ENCODE peak calls at places on chromosomes 13 and 19, in ten cellular contexts. G is aorta; R is ovary; Y is breast epithelium; L is lower leg skin; S is choroid plexus epithelial cell; C is Peyer's patch; Z is kidney epithelial cell; F is AG04450; D is CD8-positive, alpha-beta memory T cell. P is an unnamed sample.

GRCh38 chr13:25847635-25848616 is 203.9 kb downstream of the SHISA2 start:
- DNase-seq in S (no peak), L (no peak), R (no peak), F (no peak), C (no peak), D (no peak), Y (no peak), G (no peak), Z (no peak), P (no peak)

GRCh38 chr13:113162783-113163685 is 4.6 kb downstream of the PROZ start:
- DNase-seq in S (no peak), L (no peak), Y (peak), R (no peak), D (no peak), C (no peak), F (no peak), G (no peak), Z (no peak), P (no peak)

GRCh38 chr13:57264965-57265364 is 98.0 kb downstream of the PRR20E start:
- DNase-seq in S (no peak), C (no peak), G (no peak), F (no peak), Y (no peak), L (no peak), R (no peak), D (no peak), Z (no peak), P (no peak)

GRCh38 chr19:343941-344624 is 513 bp downstream of the MIER2 start:
- DNase-seq in D (no peak), C (no peak), Z (no peak), G (peak), F (no peak), L (no peak), Y (no peak), S (peak), R (peak), P (no peak)

GRCh38 chr13:41813426-41813825 is 147.5 kb downstream of the VWA8 start:
- DNase-seq in D (no peak), C (no peak), R (no peak), L (no peak), F (peak), S (peak), Y (no peak), G (no peak), Z (no peak), P (no peak)

GRCh38 chr19:10207026-10207425 is 12.3 kb upstream of the DNMT1 start:
- DNase-seq in Y (no peak), Z (no peak), C (no peak), G (no peak), F (no peak), R (no peak), D (no peak), L (no peak), S (no peak), P (no peak)

GRCh38 chr19:45972081-45972943 is 1.4 kb downstream of the NOVA2 start:
- DNase-seq in Y (no peak), D (peak), S (no peak), L (no peak), F (no peak), C (no peak), Z (no peak), G (no peak), R (no peak), P (no peak)

GRCh38 chr19:44737238-44738160 is 11.0 kb upstream of the BCL3 start:
- DNase-seq in S (peak), L (no peak), R (peak), Z (no peak), F (no peak), Y (no peak), G (no peak), D (no peak), C (no peak), P (peak)

GRCh38 chr19:19488041-19488874 is 27.1 kb downstream of the TSSK6 start:
- DNase-seq in G (no peak), S (no peak), D (peak), Y (no peak), Z (no peak), C (no peak), L (no peak), F (no peak), R (no peak), P (no peak)

GRCh38 chr13:76019421-76020044 is 383.4 kb downstream of the LMO7 start:
- DNase-seq in Z (no peak), R (no peak), S (no peak), F (no peak), Y (no peak), C (no peak), L (no peak), D (no peak), G (no peak), P (no peak)

GRCh38 chr19:2970201-2970838 is 7.0 kb upstream of the TLE6 start:
- DNase-seq in S (peak), C (no peak), L (no peak), Y (no peak), Z (no peak), F (no peak), G (no peak), R (no peak), D (no peak), P (no peak)

GRCh38 chr13:51845574-51846318 is 769 bp upstream of the TMEM272 start:
- DNase-seq in Y (no peak), S (no peak), F (no peak), L (no peak), R (no peak), D (no peak), G (no peak), C (no peak), Z (no peak), P (no peak)

GRCh38 chr19:55146648-55147218 is 2.3 kb downstream of the TNNT1 start:
- DNase-seq in G (no peak), Z (no peak), F (no peak), L (no peak), C (no peak), R (no peak), Y (no peak), S (no peak), D (no peak), P (no peak)

GRCh38 chr19:570315-570714 is 2.1 kb upstream of the BSG start:
- DNase-seq in G (no peak), Z (no peak), F (no peak), D (peak), S (no peak), R (no peak), Y (no peak), C (no peak), L (no peak), P (no peak)

GRCh38 chr13:60379837-60380236 is 17.2 kb upstream of the TDRD3 start:
- DNase-seq in G (no peak), L (no peak), F (no peak), Y (no peak), Z (no peak), S (no peak), R (no peak), D (no peak), C (no peak), P (no peak)

GRCh38 chr13:111893607-111894443 is 173.1 kb upstream of the SOX1 start:
- DNase-seq in C (peak), S (no peak), L (peak), D (no peak), G (peak), Y (no peak), R (no peak), F (no peak), Z (no peak), P (no peak)

GRCh38 chr13:89458456-89458855 is 1787.3 kb downstream of the SLITRK5 start:
- DNase-seq in Z (no peak), L (no peak), Y (no peak), C (no peak), S (peak), R (no peak), F (no peak), D (no peak), G (no peak), P (no peak)

GRCh38 chr13:19845758-19846157 is 17.7 kb downstream of the ZMYM5 start:
- DNase-seq in C (no peak), F (peak), S (peak), L (no peak), Y (no peak), G (no peak), D (no peak), Z (peak), R (peak), P (peak)

GRCh38 chr13:112711528-112712265 is 21.9 kb downstream of the ATP11A start:
- DNase-seq in G (peak), Y (peak), F (peak), S (peak), D (no peak), L (peak), C (peak), Z (peak), R (peak), P (peak)

GRCh38 chr13:98664047-98664446 is 87.1 kb upstream of the STK24 start:
- DNase-seq in C (no peak), D (no peak), L (peak), S (peak), Z (peak), R (no peak), Y (no peak), G (no peak), F (no peak), P (no peak)

GRCh38 chr19:1315470-1316166 is 29.9 kb downstream of the EFNA2 start:
- DNase-seq in R (peak), D (no peak), G (no peak), F (no peak), S (peak), Z (no peak), C (peak), Y (peak), L (no peak), P (no peak)

GRCh38 chr19:12696366-12697335 is at the start of gene FBXW9:
- DNase-seq in C (peak), Z (peak), R (peak), L (peak), D (peak), G (peak), Y (peak), S (peak), F (peak), P (peak)

GRCh38 chr13:109706015-109706715 is 80.2 kb downstream of the IRS2 start:
- DNase-seq in L (no peak), C (no peak), F (no peak), R (no peak), G (no peak), Y (no peak), S (no peak), Z (no peak), D (no peak), P (no peak)

GRCh38 chr13:82245860-82246259 is 1636.4 kb downstream of the SLITRK1 start:
- DNase-seq in Z (no peak), C (no peak), L (no peak), F (no peak), R (no peak), D (no peak), Y (no peak), G (no peak), S (no peak), P (no peak)

GRCh38 chr13:71864981-71865857 is 1.8 kb downstream of the DACH1 start:
- DNase-seq in G (peak), C (peak), L (peak), Z (no peak), R (no peak), Y (no peak), F (no peak), D (no peak), S (no peak), P (no peak)

GRCh38 chr19:17688853-17689595 is 870 bp upstream of the UNC13A start:
- DNase-seq in Y (no peak), Z (no peak), D (no peak), S (no peak), G (no peak), C (no peak), L (no peak), F (no peak), R (no peak), P (no peak)
- H3K4me3 ChIP-seq in Y (no peak), Z (no peak), D (no peak), S (no peak), G (no peak), C (no peak), L (no peak), F (no peak), R (no peak), P (no peak)

GRCh38 chr13:94712812-94713555 is 639 bp upstream of the SOX21 start:
- DNase-seq in S (peak), C (no peak), F (no peak), D (no peak), Y (no peak), L (no peak), Z (peak), R (no peak), G (no peak), P (peak)

GRCh38 chr13:94711561-94712286 is 621 bp downstream of the SOX21 start:
- DNase-seq in R (no peak), D (no peak), G (no peak), Z (no peak), L (no peak), C (no peak), S (peak), F (no peak), Y (no peak), P (no peak)

GRCh38 chr13:94710881-94711560 is 1.3 kb downstream of the SOX21 start:
- DNase-seq in C (no peak), L (no peak), G (no peak), R (no peak), F (no peak), Z (no peak), S (no peak), D (no peak), Y (no peak), P (no peak)

GRCh38 chr13:94713556-94714182 is 1.3 kb upstream of the SOX21 start:
- DNase-seq in G (no peak), L (no peak), F (no peak), C (no peak), D (no peak), S (no peak), R (no peak), Z (no peak), Y (no peak), P (no peak)

DNA sequence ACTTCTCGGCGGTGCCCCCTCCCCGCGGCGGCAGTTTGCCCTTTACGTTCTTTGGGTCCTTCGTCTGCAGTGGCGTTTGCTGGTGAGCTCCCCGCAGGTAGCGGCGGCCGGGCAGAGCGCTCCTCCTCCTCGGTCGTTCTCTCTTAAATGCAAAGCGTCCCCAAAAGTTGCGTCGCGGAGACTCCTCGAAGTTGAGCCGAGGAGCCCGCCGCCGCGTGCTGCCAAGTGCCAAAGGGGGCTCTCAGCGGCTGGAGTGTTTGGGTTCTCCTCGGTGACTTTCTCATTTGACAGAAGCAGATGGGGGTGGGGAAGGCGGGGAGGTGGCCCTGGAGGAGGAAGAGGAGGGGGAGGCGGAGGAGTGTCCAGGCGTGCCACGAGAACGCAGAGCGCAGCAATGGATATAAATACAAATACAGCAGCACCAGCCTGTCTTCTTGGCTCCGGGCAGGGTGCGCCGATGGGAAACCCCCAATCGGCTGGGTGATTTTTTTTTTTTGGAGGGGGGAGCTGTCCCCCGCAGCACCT is at the start of gene SOX21:
- DNase-seq in G (no peak), D (no peak), F (no peak), Y (no peak), C (no peak), L (peak), R (no peak), S (no peak), Z (no peak), P (no peak)
- H3K4me3 ChIP-seq in G (peak), D (no peak), F (no peak), Y (peak), C (peak), L (peak), R (peak), S (no peak), Z (no peak), P (peak)

DNA sequence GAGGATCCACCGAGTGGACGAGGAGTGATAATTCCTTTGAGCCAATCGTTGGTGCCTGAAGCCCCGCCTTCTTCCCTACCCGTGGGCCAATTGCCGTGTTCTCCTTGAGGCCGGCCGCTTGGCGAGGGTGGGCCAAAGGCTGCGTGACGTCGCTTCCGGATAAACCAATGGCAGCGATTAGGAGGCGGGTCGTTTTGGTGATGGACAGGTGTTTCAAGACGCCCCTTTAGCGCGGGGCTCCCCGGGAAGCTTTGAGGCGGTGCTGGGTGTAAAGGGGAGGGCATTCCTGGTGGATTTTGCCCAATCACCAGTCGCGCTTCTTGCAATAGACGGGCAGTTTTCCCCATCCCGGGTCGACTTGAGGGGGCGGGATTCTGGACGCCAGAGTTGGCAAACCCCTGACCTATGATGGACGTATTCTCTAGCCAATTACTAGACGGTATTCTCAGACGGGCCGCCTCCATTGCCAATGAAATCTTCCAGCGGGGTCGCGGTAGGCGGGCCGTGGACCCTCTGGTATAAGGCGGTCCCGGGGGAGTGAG is 310 bp upstream of the PRMT1 start:
- DNase-seq in S (peak), L (peak), C (peak), F (peak), R (peak), D (peak), G (peak), Y (peak), Z (peak), P (peak)
- H3K4me3 ChIP-seq in S (peak), L (peak), C (peak), F (peak), R (peak), D (peak), G (peak), Y (peak), Z (peak), P (peak)

GRCh38 chr19:23762884-23763711 is 4.4 kb upstream of the ZNF681 start:
- DNase-seq in L (peak), D (peak), Z (peak), G (peak), Y (peak), R (peak), F (no peak), C (peak), S (peak), P (no peak)

GRCh38 chr19:23764781-23765180 is 6.1 kb upstream of the ZNF681 start:
- DNase-seq in R (no peak), Y (no peak), Z (no peak), D (no peak), S (no peak), F (no peak), G (no peak), L (no peak), C (no peak), P (no peak)

GRCh38 chr19:23766951-23767350 is 8.3 kb upstream of the ZNF681 start:
- DNase-seq in D (no peak), Z (no peak), R (no peak), Y (no peak), F (no peak), L (peak), C (no peak), G (no peak), S (no peak), P (no peak)

GRCh38 chr19:23758187-23759074 is at the start of gene ZNF681:
- DNase-seq in Z (peak), R (peak), Y (peak), G (peak), D (peak), F (peak), S (peak), L (peak), C (peak), P (peak)

GRCh38 chr19:23762548-23762883 is 3.8 kb upstream of the ZNF681 start:
- DNase-seq in D (no peak), Z (no peak), S (no peak), G (no peak), R (no peak), F (no peak), L (no peak), Y (no peak), C (no peak), P (no peak)
- H3K4me3 ChIP-seq in D (peak), Z (peak), S (peak), G (no peak), R (peak), F (peak), L (peak), Y (peak), C (peak), P (peak)

GRCh38 chr13:27954406-27954851 is 14.7 kb downstream of the CDX2 start:
- DNase-seq in R (peak), S (no peak), L (no peak), G (no peak), C (no peak), Y (no peak), F (no peak), Z (no peak), D (no peak), P (no peak)

GRCh38 chr13:27952931-27953670 is 16.0 kb downstream of the CDX2 start:
- DNase-seq in Y (no peak), G (no peak), C (peak), R (no peak), Z (no peak), L (no peak), S (no peak), F (no peak), D (no peak), P (no peak)

GRCh38 chr13:27956576-27957300 is 12.4 kb downstream of the CDX2 start:
- DNase-seq in L (no peak), F (no peak), D (no peak), Z (no peak), R (no peak), Y (no peak), G (no peak), S (no peak), C (no peak), P (no peak)

GRCh38 chr13:27953671-27954405 is 15.3 kb downstream of the CDX2 start:
- DNase-seq in Z (no peak), C (peak), Y (peak), L (peak), R (peak), G (peak), F (peak), S (peak), D (no peak), P (no peak)

DNA sequence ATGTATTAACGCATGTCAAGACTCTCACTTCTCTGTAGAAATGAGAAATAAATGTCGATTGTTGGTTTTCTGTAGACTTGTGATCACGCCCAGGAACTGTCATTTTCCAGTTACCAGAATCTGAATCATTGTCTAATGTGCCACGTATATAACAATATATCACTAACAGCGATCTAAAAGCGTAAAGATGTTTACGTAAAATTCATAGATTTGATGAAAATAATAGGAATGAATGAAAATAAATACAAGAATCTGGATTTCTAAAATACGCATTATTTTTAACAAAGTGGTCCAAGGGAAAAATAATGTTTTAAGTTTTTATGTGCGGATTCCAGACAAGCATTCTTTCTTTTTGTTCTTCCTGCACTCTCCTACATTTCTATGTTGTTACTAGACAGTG is 13.9 kb downstream of the CDX2 start:
- DNase-seq in C (no peak), D (no peak), G (no peak), Z (no peak), S (no peak), L (no peak), F (no peak), R (no peak), Y (no peak), P (no peak)
- H3K4me3 ChIP-seq in C (no peak), D (no peak), G (no peak), Z (no peak), S (no peak), L (no peak), F (no peak), R (no peak), Y (no peak), P (no peak)

GRCh38 chr13:50365683-50366391 is 350.6 kb downstream of the KCNRG start:
- DNase-seq in L (no peak), F (no peak), R (no peak), Y (no peak), Z (peak), C (peak), D (peak), G (no peak), S (peak), P (no peak)
- H3K4me3 ChIP-seq in L (no peak), F (no peak), R (no peak), Y (no peak), Z (peak), C (no peak), D (peak), G (peak), S (no peak), P (no peak)

P was measured in skeletal muscle cell.